ENCODE peak calls at places on chromosomes 16 and 17, in five cellular contexts. One of them, this sample, is unnamed. For H3K4me1, the result is how much of the 10 kb centered on the place peaks cover.

GRCh38 chr16:84619103-84619460 is 1.2 kb upstream of the COTL1 start:
- DNase-seq in mammary epithelial cell: no peak
- DNase-seq in stomach: no peak
- DNase-seq in body of pancreas: no peak
- DNase-seq in ovary: no peak
- DNase-seq in this sample: no peak

GRCh38 chr17:73228748-73229236 is 32.9 kb downstream of the CPSF4L start:
- DNase-seq in body of pancreas: peak
- DNase-seq in ovary: peak
- DNase-seq in stomach: peak
- DNase-seq in mammary epithelial cell: peak
- DNase-seq in this sample: no peak

GRCh38 chr17:79439493-79439892 is 171.4 kb downstream of the RBFOX3 start:
- DNase-seq in mammary epithelial cell: no peak
- DNase-seq in ovary: no peak
- DNase-seq in body of pancreas: no peak
- DNase-seq in stomach: no peak
- DNase-seq in this sample: no peak

GRCh38 chr17:15431201-15431600 is 36.2 kb downstream of the CDRT4 start:
- DNase-seq in ovary: no peak
- DNase-seq in mammary epithelial cell: no peak
- DNase-seq in body of pancreas: no peak
- DNase-seq in stomach: no peak
- DNase-seq in this sample: no peak

GRCh38 chr16:31134091-31134571 is 1.4 kb downstream of the PRSS8 start:
- DNase-seq in mammary epithelial cell: peak
- DNase-seq in ovary: no peak
- DNase-seq in stomach: no peak
- DNase-seq in body of pancreas: no peak
- DNase-seq in this sample: no peak

GRCh38 chr16:70793851-70794502 is 7.0 kb downstream of the VAC14 start:
- DNase-seq in stomach: no peak
- DNase-seq in mammary epithelial cell: no peak
- DNase-seq in body of pancreas: no peak
- DNase-seq in ovary: no peak
- DNase-seq in this sample: no peak

GRCh38 chr17:57487552-57487951 is 231.2 kb downstream of the MSI2 start:
- DNase-seq in mammary epithelial cell: no peak
- DNase-seq in body of pancreas: no peak
- DNase-seq in ovary: no peak
- DNase-seq in stomach: no peak
- DNase-seq in this sample: no peak

GRCh38 chr17:82812601-82813000 is 27.2 kb downstream of the ZNF750 start:
- DNase-seq in stomach: no peak
- DNase-seq in ovary: no peak
- DNase-seq in mammary epithelial cell: no peak
- DNase-seq in body of pancreas: no peak
- DNase-seq in this sample: no peak

GRCh38 chr17:43453331-43453812 is 30.4 kb upstream of the DHX8 start:
- DNase-seq in stomach: no peak
- DNase-seq in ovary: peak
- DNase-seq in mammary epithelial cell: no peak
- DNase-seq in body of pancreas: no peak
- DNase-seq in this sample: no peak

GRCh38 chr16:30921459-30921747 is 2.0 kb upstream of the FBXL19 start:
- DNase-seq in mammary epithelial cell: no peak
- DNase-seq in body of pancreas: no peak
- DNase-seq in ovary: no peak
- DNase-seq in stomach: no peak
- DNase-seq in this sample: no peak

GRCh38 chr17:15398291-15398690 is 56.9 kb upstream of the TEKT3 start:
- DNase-seq in ovary: no peak
- DNase-seq in mammary epithelial cell: peak
- DNase-seq in body of pancreas: no peak
- DNase-seq in stomach: no peak
- DNase-seq in this sample: no peak

GRCh38 chr17:70137451-70138230 is 31.7 kb upstream of the KCNJ2 start:
- DNase-seq in body of pancreas: peak
- DNase-seq in stomach: no peak
- DNase-seq in mammary epithelial cell: peak
- DNase-seq in ovary: peak
- DNase-seq in this sample: no peak

GRCh38 chr16:57513371-57514102 is 22.8 kb downstream of the CCDC102A start:
- DNase-seq in ovary: no peak
- DNase-seq in mammary epithelial cell: no peak
- DNase-seq in stomach: no peak
- DNase-seq in body of pancreas: no peak
- DNase-seq in this sample: no peak

GRCh38 chr17:72378414-72379395 is 257.9 kb downstream of the SOX9 start:
- DNase-seq in ovary: no peak
- DNase-seq in body of pancreas: no peak
- DNase-seq in stomach: no peak
- DNase-seq in mammary epithelial cell: no peak
- DNase-seq in this sample: no peak

GRCh38 chr17:80035687-80035936 is at the start of gene TBC1D16:
- DNase-seq in mammary epithelial cell: no peak
- DNase-seq in stomach: no peak
- DNase-seq in ovary: no peak
- DNase-seq in body of pancreas: no peak
- DNase-seq in this sample: no peak

GRCh38 chr16:80824623-80825364 is 20.4 kb upstream of the CDYL2 start:
- DNase-seq in stomach: peak
- DNase-seq in body of pancreas: peak
- DNase-seq in ovary: no peak
- DNase-seq in mammary epithelial cell: peak
- DNase-seq in this sample: no peak

GRCh38 chr17:82494236-82495055 is 25.1 kb upstream of the FOXK2 start:
- DNase-seq in stomach: peak
- DNase-seq in mammary epithelial cell: peak
- DNase-seq in ovary: peak
- DNase-seq in body of pancreas: peak
- DNase-seq in this sample: peak

GRCh38 chr16:72910371-72910770 is 137.6 kb downstream of the ZFHX3 start:
- DNase-seq in stomach: no peak
- DNase-seq in body of pancreas: no peak
- DNase-seq in mammary epithelial cell: no peak
- DNase-seq in ovary: no peak
- DNase-seq in this sample: no peak

GRCh38 chr16:79656537-79657115 is 56.1 kb upstream of the MAF start:
- DNase-seq in stomach: no peak
- DNase-seq in body of pancreas: no peak
- DNase-seq in ovary: no peak
- DNase-seq in mammary epithelial cell: no peak
- DNase-seq in this sample: no peak

GRCh38 chr16:3992297-3993051 is 112.0 kb upstream of the CREBBP start:
- DNase-seq in ovary: no peak
- DNase-seq in mammary epithelial cell: no peak
- DNase-seq in body of pancreas: peak
- DNase-seq in stomach: no peak
- DNase-seq in this sample: no peak

GRCh38 chr16:85986931-85987749 is 88.2 kb downstream of the IRF8 start:
- DNase-seq in ovary: no peak
- DNase-seq in mammary epithelial cell: no peak
- DNase-seq in body of pancreas: peak
- DNase-seq in stomach: no peak
- DNase-seq in this sample: no peak

GRCh38 chr17:21352221-21352980 is 23.8 kb upstream of the KCNJ12 start:
- DNase-seq in stomach: no peak
- DNase-seq in mammary epithelial cell: no peak
- DNase-seq in ovary: no peak
- DNase-seq in body of pancreas: peak
- DNase-seq in this sample: no peak

GRCh38 chr16:13997933-13998332 is 73.2 kb upstream of the MRTFB start:
- DNase-seq in ovary: no peak
- DNase-seq in mammary epithelial cell: peak
- DNase-seq in stomach: no peak
- DNase-seq in body of pancreas: peak
- DNase-seq in this sample: no peak

GRCh38 chr16:77949445-77949844 is 72.9 kb upstream of the CLEC3A start:
- DNase-seq in mammary epithelial cell: no peak
- DNase-seq in stomach: no peak
- DNase-seq in ovary: no peak
- DNase-seq in body of pancreas: no peak
- DNase-seq in this sample: no peak

GRCh38 chr16:54934536-54935410 is 4.1 kb downstream of the IRX5 start:
- DNase-seq in ovary: no peak
- DNase-seq in body of pancreas: no peak
- DNase-seq in stomach: no peak
- DNase-seq in mammary epithelial cell: peak
- DNase-seq in this sample: no peak

GRCh38 chr16:80463303-80463702 is 77.5 kb upstream of the DYNLRB2 start:
- DNase-seq in ovary: no peak
- DNase-seq in stomach: no peak
- DNase-seq in body of pancreas: no peak
- DNase-seq in mammary epithelial cell: no peak
- DNase-seq in this sample: no peak

GRCh38 chr17:64457156-64457555 is 8.2 kb downstream of the MILR1 start:
- DNase-seq in stomach: no peak
- DNase-seq in mammary epithelial cell: no peak
- DNase-seq in body of pancreas: no peak
- DNase-seq in ovary: no peak
- DNase-seq in this sample: no peak

GRCh38 chr16:72493681-72494415 is 321.9 kb upstream of the PMFBP1 start:
- DNase-seq in body of pancreas: no peak
- DNase-seq in ovary: no peak
- DNase-seq in mammary epithelial cell: no peak
- DNase-seq in stomach: no peak
- DNase-seq in this sample: no peak

GRCh38 chr17:78330570-78331224 is 29.2 kb downstream of the SOCS3 start:
- DNase-seq in ovary: no peak
- DNase-seq in stomach: no peak
- DNase-seq in body of pancreas: no peak
- DNase-seq in mammary epithelial cell: no peak
- DNase-seq in this sample: no peak

GRCh38 chr16:55044366-55044975 is 113.8 kb downstream of the IRX5 start:
- DNase-seq in stomach: no peak
- DNase-seq in ovary: no peak
- DNase-seq in body of pancreas: no peak
- DNase-seq in mammary epithelial cell: no peak
- DNase-seq in this sample: no peak

GRCh38 chr17:47262586-47262985 is 9.0 kb downstream of the ITGB3 start:
- DNase-seq in ovary: no peak
- DNase-seq in mammary epithelial cell: no peak
- DNase-seq in stomach: no peak
- DNase-seq in body of pancreas: no peak
- DNase-seq in this sample: no peak

GRCh38 chr17:57599271-57600045 is 145.6 kb downstream of the CCDC182 start:
- DNase-seq in body of pancreas: no peak
- DNase-seq in mammary epithelial cell: no peak
- DNase-seq in ovary: no peak
- DNase-seq in stomach: no peak
- DNase-seq in this sample: peak

GRCh38 chr16:81885976-81886586 is 107.0 kb downstream of the PLCG2 start:
- DNase-seq in stomach: no peak
- DNase-seq in ovary: no peak
- DNase-seq in mammary epithelial cell: no peak
- DNase-seq in body of pancreas: peak
- DNase-seq in this sample: no peak

GRCh38 chr16:26027060-26027459 is 335.3 kb downstream of the HS3ST4 start:
- DNase-seq in stomach: no peak
- DNase-seq in body of pancreas: no peak
- DNase-seq in ovary: no peak
- DNase-seq in mammary epithelial cell: no peak
- DNase-seq in this sample: no peak
- H3K4me3 ChIP-seq in stomach: no peak
- H3K4me3 ChIP-seq in body of pancreas: no peak
- H3K4me3 ChIP-seq in ovary: no peak
- H3K4me3 ChIP-seq in mammary epithelial cell: no peak
- H3K4me3 ChIP-seq in this sample: no peak

GRCh38 chr16:59701987-59702386 is 967.9 kb upstream of the GOT2 start:
- DNase-seq in stomach: no peak
- DNase-seq in ovary: no peak
- DNase-seq in body of pancreas: no peak
- DNase-seq in mammary epithelial cell: no peak
- DNase-seq in this sample: no peak
- H3K4me1 ChIP-seq in stomach: under half
- H3K4me1 ChIP-seq in ovary: under half
- H3K4me1 ChIP-seq in body of pancreas: under half
- H3K4me1 ChIP-seq in mammary epithelial cell: under half
- H3K4me1 ChIP-seq in this sample: under half

DNA sequence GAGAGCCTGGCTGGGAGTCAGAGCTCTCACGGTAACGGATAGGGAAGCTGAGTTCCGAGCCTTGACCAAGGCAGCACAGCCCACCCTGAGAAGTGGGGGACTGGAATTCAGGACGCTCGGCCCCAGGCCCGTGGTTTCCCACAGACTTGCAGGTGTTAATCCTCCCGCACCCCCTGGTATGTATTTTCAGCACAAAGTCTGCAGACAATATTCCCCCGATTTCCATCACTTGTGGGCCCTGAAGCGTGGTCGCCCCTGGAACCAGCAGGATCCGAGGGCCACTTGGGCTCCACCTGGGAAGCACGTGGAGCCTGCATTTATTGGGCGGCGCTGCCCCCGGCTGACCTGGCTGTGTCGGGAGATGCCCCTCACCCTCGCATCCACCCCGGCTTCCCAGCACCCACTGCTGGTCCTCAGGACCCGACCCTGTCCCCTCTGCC is 60.2 kb downstream of the WSB1 start:
- DNase-seq in mammary epithelial cell: no peak
- DNase-seq in ovary: peak
- DNase-seq in stomach: no peak
- DNase-seq in body of pancreas: no peak
- DNase-seq in this sample: peak
- H3K27ac ChIP-seq in mammary epithelial cell: no peak
- H3K27ac ChIP-seq in ovary: peak
- H3K27ac ChIP-seq in stomach: peak
- H3K27ac ChIP-seq in body of pancreas: no peak
- H3K27ac ChIP-seq in this sample: peak

GRCh38 chr16:1090620-1091587 is 5.1 kb downstream of the C1QTNF8 start:
- DNase-seq in ovary: no peak
- DNase-seq in body of pancreas: peak
- DNase-seq in mammary epithelial cell: no peak
- DNase-seq in stomach: no peak
- DNase-seq in this sample: no peak

GRCh38 chr16:1088295-1089170 is 7.5 kb downstream of the C1QTNF8 start:
- DNase-seq in body of pancreas: no peak
- DNase-seq in stomach: peak
- DNase-seq in mammary epithelial cell: no peak
- DNase-seq in ovary: no peak
- DNase-seq in this sample: no peak

GRCh38 chr16:1091992-1092552 is 4.0 kb downstream of the C1QTNF8 start:
- DNase-seq in body of pancreas: no peak
- DNase-seq in mammary epithelial cell: no peak
- DNase-seq in stomach: no peak
- DNase-seq in ovary: no peak
- DNase-seq in this sample: no peak

GRCh38 chr16:1089439-1089821 is 6.6 kb downstream of the C1QTNF8 start:
- DNase-seq in stomach: no peak
- DNase-seq in body of pancreas: peak
- DNase-seq in ovary: no peak
- DNase-seq in mammary epithelial cell: no peak
- DNase-seq in this sample: no peak

GRCh38 chr16:1089822-1090619 is 6.0 kb downstream of the C1QTNF8 start:
- DNase-seq in stomach: peak
- DNase-seq in body of pancreas: peak
- DNase-seq in ovary: peak
- DNase-seq in mammary epithelial cell: no peak
- DNase-seq in this sample: peak
- H3K4me3 ChIP-seq in stomach: peak
- H3K4me3 ChIP-seq in body of pancreas: no peak
- H3K4me3 ChIP-seq in ovary: no peak
- H3K4me3 ChIP-seq in mammary epithelial cell: no peak
- H3K4me3 ChIP-seq in this sample: peak

GRCh38 chr16:68686905-68687304 is 41.8 kb downstream of the CDH3 start:
- DNase-seq in body of pancreas: no peak
- DNase-seq in stomach: no peak
- DNase-seq in ovary: no peak
- DNase-seq in mammary epithelial cell: no peak
- DNase-seq in this sample: no peak
- H3K4me1 ChIP-seq in body of pancreas: under half
- H3K4me1 ChIP-seq in stomach: under half
- H3K4me1 ChIP-seq in ovary: under half
- H3K4me1 ChIP-seq in mammary epithelial cell: under half
- H3K4me1 ChIP-seq in this sample: under half